ENCODE peak calls at places on chromosomes 5 and 9, in four cellular contexts. V is heart left ventricle, X is stomach, K is tibial artery. W is an unnamed sample. For H3K9me3 and H3K4me1, the result is how much of the 10 kb centered on the place peaks cover.

GRCh38 chr5:77282337-77283027 is 72.0 kb downstream of the PDE8B start:
- DNase-seq in V (no peak), X (no peak), K (no peak), W (no peak)

GRCh38 chr9:6551126-6551525 is 94.4 kb downstream of the GLDC start:
- DNase-seq in K (no peak), V (no peak), X (no peak), W (no peak)

GRCh38 chr9:92500725-92501124 is 18.4 kb upstream of the ASPN start:
- DNase-seq in V (no peak), K (no peak), X (no peak), W (no peak)

GRCh38 chr5:5512496-5512895 is 90.0 kb downstream of the ICE1 start:
- DNase-seq in K (no peak), X (no peak), V (no peak), W (no peak)

GRCh38 chr5:56310711-56311204 is 77.6 kb upstream of the ANKRD55 start:
- DNase-seq in V (no peak), X (no peak), K (no peak), W (no peak)

GRCh38 chr5:177369050-177369912 is 11.6 kb downstream of the RGS14 start:
- DNase-seq in K (no peak), V (no peak), X (no peak), W (no peak)

GRCh38 chr9:74887041-74887980 is at the start of gene TRPM6:
- DNase-seq in X (peak), V (peak), K (peak), W (peak)

GRCh38 chr5:17340816-17341215 is 123.4 kb downstream of the BASP1 start:
- DNase-seq in X (no peak), V (no peak), K (no peak), W (no peak)

GRCh38 chr5:5145651-5146529 is 5.8 kb downstream of the ADAMTS16 start:
- DNase-seq in V (no peak), K (no peak), X (no peak), W (no peak)

GRCh38 chr5:11504083-11504785 is 400.0 kb downstream of the CTNND2 start:
- DNase-seq in V (no peak), K (no peak), X (no peak), W (no peak)

GRCh38 chr5:179225387-179225786 is 119.9 kb downstream of the ADAMTS2 start:
- DNase-seq in X (no peak), V (no peak), K (no peak), W (no peak)

DNA sequence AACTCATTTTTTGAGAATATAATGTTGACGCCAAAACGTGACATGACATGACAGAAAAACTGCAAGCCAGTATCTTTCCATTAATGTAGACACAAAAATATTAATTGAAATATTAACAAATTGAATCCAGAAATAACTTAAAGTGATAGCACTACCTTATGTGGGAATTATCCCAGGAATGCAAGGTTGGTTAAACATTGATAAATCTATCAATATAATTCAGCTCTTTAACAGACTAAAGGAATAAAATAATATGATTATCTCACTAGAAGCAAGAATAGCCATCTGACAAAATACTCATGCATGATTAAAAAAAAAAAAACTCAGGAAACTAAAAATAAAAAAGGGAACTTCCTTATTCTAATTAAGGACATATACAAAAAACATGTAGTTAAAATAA is 6.8 kb downstream of the ZNF510 start:
- DNase-seq in V (no peak), K (no peak), X (no peak), W (no peak)
- H3K9me3 ChIP-seq in V (under half), K (half or more), X (under half), W (under half)

GRCh38 chr9:81607593-81608288 is 81.6 kb downstream of the TLE1 start:
- DNase-seq in X (no peak), V (no peak), K (no peak), W (no peak)
- H3K4me1 ChIP-seq in X (under half), V (under half), K (under half), W (under half)

GRCh38 chr5:40089269-40089668 is 590.4 kb upstream of the PTGER4 start:
- DNase-seq in X (no peak), K (no peak), V (no peak), W (no peak)

DNA sequence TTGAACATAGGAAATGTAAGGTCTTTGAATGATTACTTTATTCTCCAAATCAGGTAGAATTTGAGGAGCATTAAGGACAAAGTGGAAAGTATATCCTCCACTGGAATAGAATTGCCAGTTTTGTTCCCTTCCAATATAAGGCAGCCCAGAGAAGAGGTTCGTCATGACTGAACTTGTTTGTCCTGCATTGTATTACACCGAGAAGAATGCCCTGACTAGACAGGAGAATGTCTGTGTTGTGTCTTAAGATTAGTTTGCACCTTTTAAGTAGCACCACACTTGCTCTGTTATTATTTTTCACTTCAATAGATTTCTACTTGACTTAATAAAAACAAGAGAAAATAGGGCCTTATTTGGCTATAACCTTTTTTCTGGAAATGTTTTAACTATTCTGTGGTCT is 586.2 kb upstream of the PTGER4 start:
- DNase-seq in K (no peak), X (no peak), V (no peak), W (no peak)
- H3K9me3 ChIP-seq in K (under half), X (under half), V (under half), W (under half)

DNA sequence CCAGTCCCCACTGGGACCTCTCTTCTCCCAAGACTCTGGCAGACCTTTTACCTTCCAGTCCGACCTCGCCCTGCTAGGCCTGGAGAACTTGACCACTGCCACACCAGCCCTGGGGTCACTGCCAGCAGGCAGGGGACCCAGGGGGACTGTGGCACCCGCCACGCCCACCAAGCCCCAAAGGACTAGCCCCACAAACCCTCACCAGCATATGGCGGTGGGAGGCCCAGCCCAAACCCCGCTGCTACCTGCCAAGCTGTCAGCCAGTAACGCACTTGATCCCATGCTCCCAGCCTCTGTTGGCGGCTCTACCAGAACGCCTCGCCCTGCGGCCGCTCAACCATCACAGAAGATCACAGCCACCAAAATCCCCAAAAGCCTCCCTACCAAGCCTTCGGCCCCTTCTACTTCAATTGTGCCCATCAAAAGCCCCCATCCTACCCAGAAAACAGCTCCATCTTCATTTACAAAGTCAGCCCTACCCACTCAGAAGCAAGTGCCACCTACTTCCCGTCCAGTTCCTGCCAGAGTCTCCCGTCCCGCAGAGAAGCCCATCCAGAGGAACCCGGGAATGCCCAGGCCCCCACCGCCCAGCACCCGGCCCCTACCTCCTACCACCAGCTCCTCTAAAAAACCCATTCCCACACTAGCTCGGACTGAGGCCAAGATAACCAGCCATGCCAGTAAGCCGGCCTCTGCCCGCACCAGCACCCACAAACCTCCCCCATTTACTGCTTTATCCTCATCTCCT is 13.1 kb downstream of the COL27A1 start:
- DNase-seq in V (peak), K (no peak), X (no peak), W (no peak)
- H3K4me1 ChIP-seq in V (under half), K (under half), X (under half), W (under half)

GRCh38 chr5:141382469-141383294 is at the start of gene PCDHGA7:
- DNase-seq in K (no peak), X (no peak), V (no peak), W (no peak)
- H3K9me3 ChIP-seq in K (half or more), X (under half), V (under half), W (under half)

DNA sequence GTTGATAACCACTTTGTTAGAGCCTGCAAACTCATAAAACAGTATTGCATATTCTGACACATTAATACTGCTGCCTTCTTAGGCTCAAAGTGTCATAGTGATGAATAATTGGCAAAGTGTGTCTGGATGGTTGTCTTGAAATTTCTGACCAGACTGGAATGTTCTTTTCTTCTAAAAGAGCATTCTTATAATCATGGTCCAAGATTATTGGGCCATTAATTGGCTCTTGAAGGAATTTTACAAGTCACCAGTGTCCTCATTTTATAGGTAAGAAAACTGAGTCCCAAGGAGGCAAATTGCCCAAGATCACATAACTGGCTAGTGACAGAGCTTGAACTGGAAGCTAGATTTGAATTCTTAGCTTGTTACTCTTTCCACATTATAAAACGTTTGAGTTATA is 111.7 kb downstream of the PCSK1 start:
- DNase-seq in V (no peak), X (no peak), K (no peak), W (no peak)
- H3K4me1 ChIP-seq in V (under half), X (under half), K (under half), W (under half)

DNA sequence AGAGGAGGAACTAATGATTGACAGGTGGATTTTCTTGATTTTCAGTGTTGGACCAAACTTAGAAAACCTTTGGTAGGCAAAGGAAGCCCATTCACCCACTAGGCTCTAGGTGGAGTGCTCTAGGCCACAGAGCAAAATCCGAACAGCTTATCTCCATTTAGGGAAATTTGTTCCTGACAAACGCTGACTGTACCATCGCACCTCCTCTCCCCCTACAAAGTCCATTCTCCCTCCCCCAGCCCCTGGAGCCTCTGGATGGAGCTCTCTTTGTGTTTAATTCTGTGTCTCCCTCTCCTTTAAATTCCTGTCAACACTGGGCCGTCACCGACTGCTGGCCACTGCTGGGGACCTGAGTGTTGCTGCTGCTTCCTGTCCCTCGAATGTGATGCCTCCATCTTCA is 350.1 kb upstream of the IRX2 start:
- DNase-seq in X (no peak), K (no peak), V (no peak), W (no peak)
- H3K9me3 ChIP-seq in X (under half), K (under half), V (under half), W (under half)

W was measured in adrenal gland.